ENCODE peak calls at places on chromosomes 3 and 15, in nine cellular contexts. Q, T, Z, E, P, G, M, W and O are unnamed samples.

GRCh38 chr3:138688871-138689299 is 80.3 kb downstream of the FAIM start:
- DNase-seq in Q (no peak), T (no peak), Z (no peak), E (no peak), P (no peak), G (no peak), M (no peak), W (no peak), O (no peak)

GRCh38 chr3:195455789-195456188 is 13.0 kb upstream of the ACAP2 start:
- DNase-seq in Q (no peak), T (no peak), Z (no peak), E (no peak), P (no peak), G (no peak), M (no peak), W (no peak), O (no peak)

GRCh38 chr15:65533057-65533752 is 2.9 kb downstream of the HACD3 start:
- DNase-seq in Q (no peak), T (no peak), Z (no peak), E (no peak), P (peak), G (no peak), M (no peak), W (no peak), O (no peak)

GRCh38 chr15:71807125-71807629 is 3.2 kb upstream of the NR2E3 start:
- DNase-seq in Q (no peak), T (no peak), Z (no peak), E (no peak), P (no peak), G (no peak), M (no peak), W (no peak), O (no peak)

GRCh38 chr3:40333416-40333815 is 23.9 kb downstream of the EIF1B start:
- DNase-seq in Q (no peak), T (no peak), Z (peak), E (no peak), P (no peak), G (no peak), M (no peak), W (no peak), O (no peak)

GRCh38 chr3:32325957-32326356 is 65.7 kb upstream of the CMTM7 start:
- DNase-seq in Q (no peak), T (no peak), Z (no peak), E (no peak), P (no peak), G (no peak), M (no peak), W (no peak), O (no peak)

GRCh38 chr3:139309046-139309660 is 34.7 kb upstream of the MRPS22 start:
- DNase-seq in Q (no peak), T (no peak), Z (no peak), E (no peak), P (no peak), G (no peak), M (no peak), W (no peak), O (no peak)

GRCh38 chr15:25403771-25404170 is 35.1 kb downstream of the UBE3A start:
- DNase-seq in Q (no peak), T (no peak), Z (no peak), E (no peak), P (no peak), G (no peak), M (no peak), W (no peak), O (no peak)

GRCh38 chr3:54957711-54958110 is 29.9 kb upstream of the LRTM1 start:
- DNase-seq in Q (no peak), T (no peak), Z (no peak), E (no peak), P (no peak), G (no peak), M (no peak), W (no peak), O (no peak)

GRCh38 chr15:58554758-58555157 is 123.0 kb downstream of the LIPC start:
- DNase-seq in Q (no peak), T (no peak), Z (no peak), E (no peak), P (no peak), G (no peak), M (no peak), W (no peak), O (no peak)

GRCh38 chr3:110568246-110568645 is 503.4 kb upstream of the NECTIN3 start:
- DNase-seq in Q (no peak), T (no peak), Z (no peak), E (no peak), P (no peak), G (peak), M (no peak), W (peak), O (no peak)

GRCh38 chr3:97744289-97744688 is 20.3 kb upstream of the ARL6 start:
- DNase-seq in Q (no peak), T (no peak), Z (no peak), E (no peak), P (no peak), G (no peak), M (no peak), W (no peak), O (no peak)

GRCh38 chr3:194069421-194070219 is 66.3 kb upstream of the HES1 start:
- DNase-seq in Q (no peak), T (no peak), Z (no peak), E (no peak), P (no peak), G (no peak), M (no peak), W (peak), O (no peak)

GRCh38 chr3:41346698-41347097 is 147.4 kb downstream of the CTNNB1 start:
- DNase-seq in Q (no peak), T (no peak), Z (no peak), E (no peak), P (no peak), G (no peak), M (no peak), W (no peak), O (no peak)

GRCh38 chr3:191428177-191428576 is 32.8 kb upstream of the PYDC2 start:
- DNase-seq in Q (no peak), T (no peak), Z (no peak), E (no peak), P (no peak), G (no peak), M (no peak), W (no peak), O (no peak)

GRCh38 chr3:16595778-16596177 is 9.4 kb downstream of the DAZL start:
- DNase-seq in Q (no peak), T (no peak), Z (no peak), E (no peak), P (no peak), G (no peak), M (no peak), W (peak), O (no peak)

GRCh38 chr15:39267685-39268084 is 313.2 kb upstream of the THBS1 start:
- DNase-seq in Q (no peak), T (no peak), Z (no peak), E (no peak), P (no peak), G (no peak), M (no peak), W (peak), O (no peak)

GRCh38 chr3:46110701-46111493 is 83.6 kb upstream of the XCR1 start:
- DNase-seq in Q (no peak), T (no peak), Z (no peak), E (no peak), P (no peak), G (peak), M (no peak), W (no peak), O (no peak)

GRCh38 chr3:160226026-160226739 is 961 bp downstream of the C3orf80 start:
- DNase-seq in Q (peak), T (no peak), Z (no peak), E (no peak), P (peak), G (no peak), M (peak), W (no peak), O (peak)
- TF ChIP-seq POLR2AphosphoS5 in Q (no peak), T (no peak), Z (no peak), E (no peak), P (no peak), G (no peak), M (no peak), W (no peak), O (peak)

GRCh38 chr3:122067214-122067550 is 12.0 kb downstream of the CD86 start:
- DNase-seq in Q (no peak), T (no peak), Z (no peak), E (no peak), P (no peak), G (no peak), M (no peak), W (no peak), O (no peak)
- TF ChIP-seq POLR2AphosphoS5 in Q (no peak), T (no peak), Z (no peak), E (no peak), P (no peak), G (no peak), M (no peak), W (no peak), O (no peak)

DNA sequence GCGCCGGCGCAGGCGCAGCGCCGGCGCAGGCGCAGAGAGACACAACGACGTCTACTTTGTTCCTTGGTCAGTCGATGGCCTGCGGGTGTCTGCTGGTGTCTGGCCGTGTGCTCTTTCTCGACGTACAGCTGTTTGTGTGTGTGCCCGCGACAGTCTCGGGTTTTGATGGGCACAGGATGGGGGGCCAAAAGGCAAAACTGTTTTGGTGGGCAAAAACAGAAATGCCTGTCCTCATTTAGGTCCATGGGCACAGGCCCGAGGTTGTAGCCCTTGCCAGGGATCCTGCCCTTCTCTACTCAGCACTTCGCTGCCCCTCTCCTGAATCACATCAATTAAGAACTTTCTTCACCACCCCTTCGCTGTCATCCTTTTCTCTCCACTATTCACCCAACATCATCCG is 184.8 kb upstream of the CHL1 start:
- DNase-seq in Q (no peak), T (no peak), Z (no peak), E (no peak), P (no peak), G (no peak), M (no peak), W (no peak), O (no peak)
- TF ChIP-seq POLR2AphosphoS5 in Q (no peak), T (no peak), Z (no peak), E (no peak), P (no peak), G (no peak), M (peak), W (no peak), O (no peak)

DNA sequence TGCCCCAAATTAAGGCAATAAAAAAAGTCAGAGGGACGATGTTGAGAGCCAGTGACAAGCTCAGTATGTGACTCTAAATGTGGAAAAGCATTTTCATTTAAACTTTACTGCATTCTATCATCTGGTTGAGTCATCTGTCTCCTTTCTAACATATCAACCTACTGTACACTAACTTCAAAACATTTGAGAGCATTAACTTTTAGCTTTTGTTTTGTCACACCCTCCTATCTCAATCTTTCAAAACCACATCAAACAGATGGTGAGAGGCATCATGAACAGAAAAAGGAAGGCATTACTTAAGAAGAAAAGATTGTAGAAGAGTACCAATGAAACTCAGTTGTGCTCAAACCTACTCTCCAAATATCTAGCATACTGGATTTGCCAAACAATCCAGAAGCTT is 4.8 kb downstream of the LRRC58 start:
- DNase-seq in Q (no peak), T (no peak), Z (no peak), E (no peak), P (peak), G (no peak), M (no peak), W (no peak), O (no peak)
- TF ChIP-seq POLR2AphosphoS5 in Q (no peak), T (no peak), Z (no peak), E (no peak), P (no peak), G (no peak), M (no peak), W (no peak), O (no peak)

DNA sequence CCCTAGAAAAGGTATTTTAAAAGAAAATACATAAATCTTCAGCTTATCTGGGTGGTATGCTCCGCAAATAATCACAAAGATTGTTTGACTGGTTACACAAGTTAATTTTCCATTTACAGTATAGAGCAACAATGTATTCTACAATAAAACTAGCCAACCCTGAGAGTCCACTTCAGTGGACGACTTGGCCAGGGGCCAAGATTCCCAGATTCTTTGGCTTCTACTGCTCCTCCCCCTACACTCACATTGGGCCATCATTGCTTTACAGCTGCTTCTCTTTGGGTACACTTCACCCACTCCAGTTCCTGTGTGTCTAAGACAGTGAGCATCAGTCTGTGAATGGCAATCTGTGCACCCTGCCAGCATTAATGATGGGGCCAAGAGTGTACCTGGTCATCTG is 17.2 kb upstream of the PRICKLE2 start:
- DNase-seq in Q (no peak), T (no peak), Z (no peak), E (no peak), P (no peak), G (no peak), M (no peak), W (no peak), O (no peak)
- TF ChIP-seq POLR2AphosphoS5 in Q (no peak), T (no peak), Z (no peak), E (no peak), P (no peak), G (no peak), M (no peak), W (no peak), O (peak)

GRCh38 chr15:74869372-74869725 is 3.8 kb downstream of the SCAMP2 start:
- DNase-seq in Q (no peak), T (no peak), Z (no peak), E (no peak), P (no peak), G (no peak), M (no peak), W (no peak), O (no peak)

GRCh38 chr15:74865316-74865715 is 7.8 kb downstream of the SCAMP2 start:
- DNase-seq in Q (no peak), T (no peak), Z (no peak), E (no peak), P (no peak), G (no peak), M (no peak), W (no peak), O (no peak)

GRCh38 chr15:74869726-74870407 is 3.3 kb downstream of the SCAMP2 start:
- DNase-seq in Q (peak), T (no peak), Z (no peak), E (peak), P (no peak), G (no peak), M (peak), W (peak), O (peak)

GRCh38 chr15:74866090-74866489 is 7.1 kb downstream of the SCAMP2 start:
- DNase-seq in Q (no peak), T (no peak), Z (no peak), E (no peak), P (no peak), G (no peak), M (no peak), W (no peak), O (no peak)

GRCh38 chr15:74867562-74868458 is 5.4 kb downstream of the SCAMP2 start:
- DNase-seq in Q (no peak), T (no peak), Z (no peak), E (no peak), P (no peak), G (no peak), M (no peak), W (peak), O (no peak)
- TF ChIP-seq POLR2AphosphoS5 in Q (no peak), T (no peak), Z (no peak), E (no peak), P (no peak), G (no peak), M (no peak), W (peak), O (no peak)

DNA sequence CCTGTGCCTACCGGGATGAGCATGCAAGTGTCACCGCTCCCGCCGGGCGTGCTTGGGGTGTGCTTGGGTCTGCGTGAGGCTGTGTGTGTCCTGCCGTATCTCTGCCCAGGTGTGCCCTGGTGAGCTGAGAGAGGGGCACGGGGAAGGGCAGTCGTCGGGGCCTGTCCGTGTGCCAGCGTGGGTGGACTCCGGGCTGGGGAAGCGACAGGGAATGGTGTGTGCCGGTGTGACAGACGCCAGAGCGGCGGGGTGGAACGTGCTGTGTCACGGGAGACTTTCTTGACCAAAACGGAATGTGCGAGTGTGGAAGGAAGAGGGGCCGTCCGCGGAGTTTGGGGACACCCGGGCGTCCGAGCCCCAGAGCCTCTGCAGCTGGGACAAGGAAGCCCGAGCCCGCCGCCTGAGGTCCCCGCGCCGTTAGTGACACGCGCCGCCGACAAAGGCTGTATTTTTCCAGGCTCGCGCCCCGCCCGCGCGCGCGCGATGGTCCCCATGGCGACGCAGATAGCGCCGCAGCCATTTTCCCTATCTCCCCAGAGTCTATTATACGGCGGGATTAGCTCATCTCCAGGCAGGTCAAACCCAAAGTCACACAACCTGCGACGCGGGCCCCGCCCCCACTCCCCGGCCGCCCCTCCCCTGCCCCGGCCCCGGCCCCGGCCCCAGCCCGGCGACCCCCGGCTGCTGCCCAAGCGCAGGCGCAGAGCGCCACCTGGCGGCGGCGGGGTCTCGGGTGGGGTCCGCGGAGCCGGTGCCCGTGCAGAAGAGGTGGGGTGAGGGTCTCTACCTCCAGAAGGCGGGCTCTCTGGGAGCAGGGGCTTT is 4.5 kb upstream of the GATA2 start:
- DNase-seq in Q (no peak), T (peak), Z (no peak), E (peak), P (peak), G (no peak), M (peak), W (peak), O (peak)
- TF ChIP-seq POLR2AphosphoS5 in Q (no peak), T (peak), Z (no peak), E (no peak), P (peak), G (no peak), M (no peak), W (peak), O (no peak)

GRCh38 chr15:56160966-56161365 is 82.7 kb downstream of the RFX7 start:
- DNase-seq in Q (no peak), T (no peak), Z (no peak), E (no peak), P (no peak), G (no peak), M (no peak), W (no peak), O (no peak)
- TF ChIP-seq POLR2AphosphoS5 in Q (no peak), T (no peak), Z (no peak), E (no peak), P (no peak), G (no peak), M (no peak), W (no peak), O (no peak)